ENCODE peak calls at places on chromosomes 16 and 17, in nine cellular contexts. One of them, this sample, is unnamed.

GRCh38 chr16:1899641-1900451 is 18.4 kb downstream of the HS3ST6 start:
- DNase-seq in suprapubic skin: no peak
- DNase-seq in stomach: peak; percentile 65
- DNase-seq in transverse colon: peak; percentile 64
- DNase-seq in upper lobe of left lung: no peak
- DNase-seq in H1: no peak
- DNase-seq in K562: no peak
- DNase-seq in sigmoid colon: no peak
- DNase-seq in GM12878: no peak
- DNase-seq in this sample: no peak

GRCh38 chr16:78237346-78237745 is 137.9 kb downstream of the WWOX start:
- DNase-seq in suprapubic skin: no peak
- DNase-seq in stomach: no peak
- DNase-seq in transverse colon: no peak
- DNase-seq in upper lobe of left lung: no peak
- DNase-seq in H1: no peak
- DNase-seq in K562: no peak
- DNase-seq in sigmoid colon: no peak
- DNase-seq in GM12878: no peak
- DNase-seq in this sample: no peak

GRCh38 chr16:630024-630814 is 566 bp upstream of the WFIKKN1 start:
- DNase-seq in suprapubic skin: peak; percentile 66
- DNase-seq in stomach: no peak
- DNase-seq in transverse colon: no peak
- DNase-seq in upper lobe of left lung: peak; percentile 85
- DNase-seq in H1: no peak
- DNase-seq in K562: no peak
- DNase-seq in sigmoid colon: no peak
- DNase-seq in GM12878: no peak
- DNase-seq in this sample: no peak

GRCh38 chr17:1998426-1998784 is 26.7 kb downstream of the RTN4RL1 start:
- DNase-seq in suprapubic skin: peak; percentile 64
- DNase-seq in stomach: no peak
- DNase-seq in transverse colon: peak; percentile 38
- DNase-seq in upper lobe of left lung: no peak
- DNase-seq in H1: no peak
- DNase-seq in K562: no peak
- DNase-seq in sigmoid colon: no peak
- DNase-seq in GM12878: no peak
- DNase-seq in this sample: no peak

GRCh38 chr16:8530756-8531155 is 59.6 kb downstream of the TMEM114 start:
- DNase-seq in suprapubic skin: no peak
- DNase-seq in stomach: no peak
- DNase-seq in transverse colon: no peak
- DNase-seq in upper lobe of left lung: no peak
- DNase-seq in H1: no peak
- DNase-seq in K562: no peak
- DNase-seq in sigmoid colon: no peak
- DNase-seq in GM12878: no peak
- DNase-seq in this sample: no peak

GRCh38 chr17:48614904-48615211 is 234 bp downstream of the HOXB8 start:
- DNase-seq in suprapubic skin: no peak
- DNase-seq in stomach: no peak
- DNase-seq in transverse colon: no peak
- DNase-seq in upper lobe of left lung: no peak
- DNase-seq in H1: no peak
- DNase-seq in K562: no peak
- DNase-seq in sigmoid colon: no peak
- DNase-seq in GM12878: no peak
- DNase-seq in this sample: no peak

GRCh38 chr17:63446981-63447687 is 1.0 kb upstream of the CYB561 start:
- DNase-seq in suprapubic skin: no peak
- DNase-seq in stomach: peak; percentile 65
- DNase-seq in transverse colon: peak; percentile 56
- DNase-seq in upper lobe of left lung: no peak
- DNase-seq in H1: no peak
- DNase-seq in K562: no peak
- DNase-seq in sigmoid colon: no peak
- DNase-seq in GM12878: no peak
- DNase-seq in this sample: no peak

GRCh38 chr17:65515959-65516948 is 45.2 kb downstream of the AXIN2 start:
- DNase-seq in suprapubic skin: peak; percentile 58
- DNase-seq in stomach: no peak
- DNase-seq in transverse colon: no peak
- DNase-seq in upper lobe of left lung: no peak
- DNase-seq in H1: no peak
- DNase-seq in K562: no peak
- DNase-seq in sigmoid colon: peak; percentile 43
- DNase-seq in GM12878: no peak
- DNase-seq in this sample: no peak

GRCh38 chr16:3094289-3095027 is 4.6 kb downstream of the ZSCAN10 start:
- DNase-seq in suprapubic skin: no peak
- DNase-seq in stomach: peak; percentile 59
- DNase-seq in transverse colon: peak; percentile 57
- DNase-seq in upper lobe of left lung: no peak
- DNase-seq in H1: no peak
- DNase-seq in K562: peak; percentile 67
- DNase-seq in sigmoid colon: no peak
- DNase-seq in GM12878: no peak
- DNase-seq in this sample: no peak

GRCh38 chr17:32672701-32673100 is 185.9 kb downstream of the CDK5R1 start:
- DNase-seq in suprapubic skin: no peak
- DNase-seq in stomach: no peak
- DNase-seq in transverse colon: no peak
- DNase-seq in upper lobe of left lung: no peak
- DNase-seq in H1: no peak
- DNase-seq in K562: no peak
- DNase-seq in sigmoid colon: no peak
- DNase-seq in GM12878: no peak
- DNase-seq in this sample: no peak

GRCh38 chr17:28895794-28896447 is 1.6 kb downstream of the FLOT2 start:
- DNase-seq in suprapubic skin: no peak
- DNase-seq in stomach: no peak
- DNase-seq in transverse colon: no peak
- DNase-seq in upper lobe of left lung: no peak
- DNase-seq in H1: no peak
- DNase-seq in K562: no peak
- DNase-seq in sigmoid colon: no peak
- DNase-seq in GM12878: no peak
- DNase-seq in this sample: no peak

GRCh38 chr16:89111263-89111662 is 17.6 kb downstream of the ACSF3 start:
- DNase-seq in suprapubic skin: no peak
- DNase-seq in stomach: no peak
- DNase-seq in transverse colon: no peak
- DNase-seq in upper lobe of left lung: peak; percentile 43
- DNase-seq in H1: no peak
- DNase-seq in K562: no peak
- DNase-seq in sigmoid colon: no peak
- DNase-seq in GM12878: no peak
- DNase-seq in this sample: no peak

GRCh38 chr17:74599531-74599939 is 7.5 kb upstream of the CD300LD start:
- DNase-seq in suprapubic skin: no peak
- DNase-seq in stomach: no peak
- DNase-seq in transverse colon: no peak
- DNase-seq in upper lobe of left lung: no peak
- DNase-seq in H1: no peak
- DNase-seq in K562: no peak
- DNase-seq in sigmoid colon: no peak
- DNase-seq in GM12878: no peak
- DNase-seq in this sample: no peak

GRCh38 chr17:15406081-15406480 is 61.3 kb downstream of the CDRT4 start:
- DNase-seq in suprapubic skin: no peak
- DNase-seq in stomach: no peak
- DNase-seq in transverse colon: no peak
- DNase-seq in upper lobe of left lung: no peak
- DNase-seq in H1: no peak
- DNase-seq in K562: no peak
- DNase-seq in sigmoid colon: no peak
- DNase-seq in GM12878: no peak
- DNase-seq in this sample: no peak

GRCh38 chr17:39923836-39924690 is 3.3 kb downstream of the ORMDL3 start:
- DNase-seq in suprapubic skin: no peak
- DNase-seq in stomach: no peak
- DNase-seq in transverse colon: no peak
- DNase-seq in upper lobe of left lung: no peak
- DNase-seq in H1: no peak
- DNase-seq in K562: no peak
- DNase-seq in sigmoid colon: no peak
- DNase-seq in GM12878: no peak
- DNase-seq in this sample: no peak

GRCh38 chr17:34958438-34958837 is 2.8 kb downstream of the CCT6B start:
- DNase-seq in suprapubic skin: no peak
- DNase-seq in stomach: no peak
- DNase-seq in transverse colon: no peak
- DNase-seq in upper lobe of left lung: no peak
- DNase-seq in H1: no peak
- DNase-seq in K562: no peak
- DNase-seq in sigmoid colon: no peak
- DNase-seq in GM12878: no peak
- DNase-seq in this sample: no peak

DNA sequence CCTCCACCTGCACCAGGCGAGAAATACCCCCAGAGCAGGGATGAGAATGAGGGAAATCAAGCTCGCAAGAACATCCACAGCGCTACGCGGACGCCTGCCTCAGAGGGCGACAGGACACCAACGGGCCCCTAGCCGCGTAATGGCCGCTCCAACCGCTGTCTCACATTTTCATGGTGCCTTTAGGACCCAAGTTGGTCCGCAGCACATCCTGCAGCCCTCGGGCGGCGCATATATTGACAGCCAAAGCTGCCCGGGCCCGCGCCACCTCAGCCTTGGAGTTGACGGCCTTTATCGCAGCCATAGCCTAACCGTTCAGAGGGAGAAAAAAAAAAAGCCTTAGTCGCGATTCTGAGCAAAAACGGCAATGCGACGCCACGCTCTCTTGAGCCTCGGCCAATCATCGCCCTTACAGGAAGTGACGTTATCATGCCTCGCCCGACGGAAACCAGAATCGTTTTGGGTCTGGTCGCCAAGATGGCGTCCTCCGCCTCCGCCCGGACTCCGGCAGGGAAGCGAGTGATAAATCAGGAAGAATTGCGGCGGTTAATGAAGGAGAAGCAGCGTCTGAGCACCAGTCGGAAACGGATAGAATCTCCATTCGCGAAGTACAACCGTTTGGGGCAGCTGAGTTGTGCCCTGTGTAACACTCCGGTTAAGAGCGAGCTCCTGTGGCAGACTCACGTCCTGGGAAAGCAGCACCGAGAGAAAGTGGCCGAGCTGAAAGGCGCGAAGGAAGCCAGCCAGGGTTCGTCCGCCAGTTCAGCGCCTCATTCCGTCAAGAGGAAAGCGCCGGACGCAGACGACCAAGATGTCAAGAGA is at the start of the genes CCT6B and ZNF830:
- DNase-seq in suprapubic skin: peak; percentile 96
- DNase-seq in stomach: peak; percentile 94
- DNase-seq in transverse colon: peak; percentile 94
- DNase-seq in upper lobe of left lung: peak; percentile 89
- DNase-seq in H1: peak; percentile 79
- DNase-seq in K562: peak; percentile 92
- DNase-seq in sigmoid colon: peak; percentile 97
- DNase-seq in GM12878: peak; percentile 79
- DNase-seq in this sample: peak; percentile 98
- TF ChIP-seq POLR2A in suprapubic skin: peak; percentile 82
- TF ChIP-seq POLR2A in stomach: no peak
- TF ChIP-seq POLR2A in transverse colon: peak; percentile 78
- TF ChIP-seq POLR2A in upper lobe of left lung: peak; percentile 76
- TF ChIP-seq POLR2A in H1: peak; percentile 90
- TF ChIP-seq POLR2A in K562: peak; percentile 97
- TF ChIP-seq POLR2A in sigmoid colon: peak; percentile 62
- TF ChIP-seq POLR2A in GM12878: peak; percentile 98
- TF ChIP-seq POLR2A in this sample: no peak

GRCh38 chr17:30429155-30429554 is 48.1 kb upstream of the GOSR1 start:
- DNase-seq in suprapubic skin: no peak
- DNase-seq in stomach: no peak
- DNase-seq in transverse colon: no peak
- DNase-seq in upper lobe of left lung: no peak
- DNase-seq in H1: no peak
- DNase-seq in K562: no peak
- DNase-seq in sigmoid colon: no peak
- DNase-seq in GM12878: no peak
- DNase-seq in this sample: no peak
- TF ChIP-seq EP300 in suprapubic skin: no peak
- TF ChIP-seq EP300 in stomach: no peak
- TF ChIP-seq EP300 in transverse colon: no peak
- TF ChIP-seq EP300 in upper lobe of left lung: no peak
- TF ChIP-seq EP300 in H1: no peak
- TF ChIP-seq EP300 in K562: no peak
- TF ChIP-seq EP300 in sigmoid colon: no peak
- TF ChIP-seq EP300 in GM12878: no peak
- TF ChIP-seq EP300 in this sample: no peak

GRCh38 chr16:49078104-49078503 is 203.5 kb downstream of the CBLN1 start:
- DNase-seq in suprapubic skin: no peak
- DNase-seq in stomach: no peak
- DNase-seq in transverse colon: no peak
- DNase-seq in upper lobe of left lung: no peak
- DNase-seq in H1: no peak
- DNase-seq in K562: no peak
- DNase-seq in sigmoid colon: no peak
- DNase-seq in GM12878: no peak
- DNase-seq in this sample: peak; percentile 5
- TF ChIP-seq POLR2AphosphoS5 in suprapubic skin: no peak
- TF ChIP-seq POLR2AphosphoS5 in stomach: no peak
- TF ChIP-seq POLR2AphosphoS5 in transverse colon: no peak
- TF ChIP-seq POLR2AphosphoS5 in upper lobe of left lung: no peak
- TF ChIP-seq POLR2AphosphoS5 in H1: no peak
- TF ChIP-seq POLR2AphosphoS5 in K562: no peak
- TF ChIP-seq POLR2AphosphoS5 in sigmoid colon: no peak
- TF ChIP-seq POLR2AphosphoS5 in GM12878: no peak
- TF ChIP-seq POLR2AphosphoS5 in this sample: no peak

GRCh38 chr17:5619088-5619740 is 34.9 kb upstream of the NLRP1 start:
- DNase-seq in suprapubic skin: no peak
- DNase-seq in stomach: no peak
- DNase-seq in transverse colon: no peak
- DNase-seq in upper lobe of left lung: peak; percentile 33
- DNase-seq in H1: no peak
- DNase-seq in K562: peak; percentile 68
- DNase-seq in sigmoid colon: no peak
- DNase-seq in GM12878: peak; percentile 37
- DNase-seq in this sample: no peak
- TF ChIP-seq POLR2A in suprapubic skin: no peak
- TF ChIP-seq POLR2A in stomach: no peak
- TF ChIP-seq POLR2A in transverse colon: no peak
- TF ChIP-seq POLR2A in upper lobe of left lung: no peak
- TF ChIP-seq POLR2A in H1: no peak
- TF ChIP-seq POLR2A in K562: peak; percentile 99
- TF ChIP-seq POLR2A in sigmoid colon: no peak
- TF ChIP-seq POLR2A in GM12878: peak; percentile 60
- TF ChIP-seq POLR2A in this sample: no peak

This sample was measured in esophagus muscularis mucosa.